ENCODE peak calls at places on chromosomes 1 and 21, in ten cellular contexts. One of them, this sample, is unnamed.

GRCh38 chr21:38520511-38520910 is 22.2 kb upstream of the ERG start:
- DNase-seq in lung: no peak
- DNase-seq in cardiac muscle cell: no peak
- DNase-seq in small intestine: no peak
- DNase-seq in effector memory CD4-positive, alpha-beta T cell: no peak
- DNase-seq in HL-60: no peak
- DNase-seq in spleen: no peak
- DNase-seq in CD8-positive, alpha-beta memory T cell: no peak
- DNase-seq in choroid plexus epithelial cell: no peak
- DNase-seq in ovary: no peak
- DNase-seq in this sample: no peak

GRCh38 chr1:47201179-47201578 is 11.3 kb upstream of the PDZK1IP1 start:
- DNase-seq in lung: no peak
- DNase-seq in cardiac muscle cell: peak
- DNase-seq in small intestine: no peak
- DNase-seq in effector memory CD4-positive, alpha-beta T cell: no peak
- DNase-seq in HL-60: no peak
- DNase-seq in spleen: no peak
- DNase-seq in CD8-positive, alpha-beta memory T cell: no peak
- DNase-seq in choroid plexus epithelial cell: peak
- DNase-seq in ovary: no peak
- DNase-seq in this sample: no peak

GRCh38 chr1:52567943-52568342 is 15.1 kb upstream of the TUT4 start:
- DNase-seq in lung: no peak
- DNase-seq in cardiac muscle cell: peak
- DNase-seq in small intestine: no peak
- DNase-seq in effector memory CD4-positive, alpha-beta T cell: no peak
- DNase-seq in HL-60: no peak
- DNase-seq in spleen: no peak
- DNase-seq in CD8-positive, alpha-beta memory T cell: no peak
- DNase-seq in choroid plexus epithelial cell: peak
- DNase-seq in ovary: no peak
- DNase-seq in this sample: no peak

GRCh38 chr1:32858791-32859190 is 11.9 kb downstream of the FNDC5 start:
- DNase-seq in lung: no peak
- DNase-seq in cardiac muscle cell: no peak
- DNase-seq in small intestine: no peak
- DNase-seq in effector memory CD4-positive, alpha-beta T cell: no peak
- DNase-seq in HL-60: no peak
- DNase-seq in spleen: no peak
- DNase-seq in CD8-positive, alpha-beta memory T cell: no peak
- DNase-seq in choroid plexus epithelial cell: no peak
- DNase-seq in ovary: no peak
- DNase-seq in this sample: no peak

GRCh38 chr1:113142791-113143190 is 69.8 kb downstream of the LRIG2 start:
- DNase-seq in lung: no peak
- DNase-seq in cardiac muscle cell: peak
- DNase-seq in small intestine: no peak
- DNase-seq in effector memory CD4-positive, alpha-beta T cell: no peak
- DNase-seq in HL-60: no peak
- DNase-seq in spleen: no peak
- DNase-seq in CD8-positive, alpha-beta memory T cell: no peak
- DNase-seq in choroid plexus epithelial cell: peak
- DNase-seq in ovary: no peak
- DNase-seq in this sample: no peak

GRCh38 chr1:170533331-170533730 is 1.4 kb downstream of the GORAB start:
- DNase-seq in lung: no peak
- DNase-seq in cardiac muscle cell: peak
- DNase-seq in small intestine: no peak
- DNase-seq in effector memory CD4-positive, alpha-beta T cell: no peak
- DNase-seq in HL-60: peak
- DNase-seq in spleen: no peak
- DNase-seq in CD8-positive, alpha-beta memory T cell: no peak
- DNase-seq in choroid plexus epithelial cell: peak
- DNase-seq in ovary: no peak
- DNase-seq in this sample: no peak

GRCh38 chr21:34844033-34844923 is 175.5 kb downstream of the CLIC6 start:
- DNase-seq in lung: no peak
- DNase-seq in cardiac muscle cell: peak
- DNase-seq in small intestine: no peak
- DNase-seq in effector memory CD4-positive, alpha-beta T cell: no peak
- DNase-seq in HL-60: no peak
- DNase-seq in spleen: no peak
- DNase-seq in CD8-positive, alpha-beta memory T cell: no peak
- DNase-seq in choroid plexus epithelial cell: peak
- DNase-seq in ovary: peak
- DNase-seq in this sample: peak

GRCh38 chr1:9126511-9126910 is 2.4 kb downstream of the GPR157 start:
- DNase-seq in lung: no peak
- DNase-seq in cardiac muscle cell: no peak
- DNase-seq in small intestine: peak
- DNase-seq in effector memory CD4-positive, alpha-beta T cell: no peak
- DNase-seq in HL-60: no peak
- DNase-seq in spleen: no peak
- DNase-seq in CD8-positive, alpha-beta memory T cell: no peak
- DNase-seq in choroid plexus epithelial cell: no peak
- DNase-seq in ovary: no peak
- DNase-seq in this sample: no peak

GRCh38 chr1:223364685-223365382 is 858 bp upstream of the SUSD4 start:
- DNase-seq in lung: no peak
- DNase-seq in cardiac muscle cell: no peak
- DNase-seq in small intestine: no peak
- DNase-seq in effector memory CD4-positive, alpha-beta T cell: peak
- DNase-seq in HL-60: no peak
- DNase-seq in spleen: no peak
- DNase-seq in CD8-positive, alpha-beta memory T cell: peak
- DNase-seq in choroid plexus epithelial cell: no peak
- DNase-seq in ovary: peak
- DNase-seq in this sample: peak

GRCh38 chr1:87787551-87787950 is 458.9 kb downstream of the LMO4 start:
- DNase-seq in lung: no peak
- DNase-seq in cardiac muscle cell: no peak
- DNase-seq in small intestine: no peak
- DNase-seq in effector memory CD4-positive, alpha-beta T cell: no peak
- DNase-seq in HL-60: no peak
- DNase-seq in spleen: no peak
- DNase-seq in CD8-positive, alpha-beta memory T cell: no peak
- DNase-seq in choroid plexus epithelial cell: peak
- DNase-seq in ovary: no peak
- DNase-seq in this sample: no peak

GRCh38 chr1:150210741-150211140 is 25.2 kb downstream of the ANP32E start:
- DNase-seq in lung: no peak
- DNase-seq in cardiac muscle cell: no peak
- DNase-seq in small intestine: no peak
- DNase-seq in effector memory CD4-positive, alpha-beta T cell: no peak
- DNase-seq in HL-60: no peak
- DNase-seq in spleen: no peak
- DNase-seq in CD8-positive, alpha-beta memory T cell: no peak
- DNase-seq in choroid plexus epithelial cell: no peak
- DNase-seq in ovary: no peak
- DNase-seq in this sample: no peak

GRCh38 chr21:22342855-22343254 is 1344.6 kb downstream of the NCAM2 start:
- DNase-seq in lung: no peak
- DNase-seq in cardiac muscle cell: no peak
- DNase-seq in small intestine: no peak
- DNase-seq in effector memory CD4-positive, alpha-beta T cell: no peak
- DNase-seq in HL-60: no peak
- DNase-seq in spleen: no peak
- DNase-seq in CD8-positive, alpha-beta memory T cell: no peak
- DNase-seq in choroid plexus epithelial cell: peak
- DNase-seq in ovary: no peak
- DNase-seq in this sample: peak

GRCh38 chr1:41048540-41048939 is 27.0 kb upstream of the SLFNL1 start:
- DNase-seq in lung: no peak
- DNase-seq in cardiac muscle cell: no peak
- DNase-seq in small intestine: no peak
- DNase-seq in effector memory CD4-positive, alpha-beta T cell: no peak
- DNase-seq in HL-60: no peak
- DNase-seq in spleen: no peak
- DNase-seq in CD8-positive, alpha-beta memory T cell: no peak
- DNase-seq in choroid plexus epithelial cell: no peak
- DNase-seq in ovary: no peak
- DNase-seq in this sample: no peak

DNA sequence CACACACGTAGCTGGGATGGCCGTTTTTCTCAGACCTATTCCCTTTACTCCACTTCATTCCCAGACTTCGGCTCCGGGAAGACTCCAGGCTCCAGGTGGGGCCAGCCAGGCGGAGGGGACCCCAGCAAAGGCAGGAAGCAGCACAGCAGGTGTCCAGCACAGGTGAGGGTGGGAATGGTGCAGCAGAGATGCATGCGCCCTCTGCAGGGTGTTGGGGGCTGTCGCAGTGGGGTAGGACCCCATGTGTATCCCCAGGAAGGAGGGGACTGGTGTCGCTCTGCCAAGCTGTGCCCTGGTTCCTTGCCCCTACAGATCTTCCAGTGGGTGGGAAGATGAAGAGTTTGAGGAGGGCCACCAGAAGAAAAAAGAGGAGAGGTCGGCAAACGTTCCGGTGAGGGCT is 5.3 kb downstream of the TTC24 start:
- DNase-seq in lung: no peak
- DNase-seq in cardiac muscle cell: no peak
- DNase-seq in small intestine: no peak
- DNase-seq in effector memory CD4-positive, alpha-beta T cell: no peak
- DNase-seq in HL-60: no peak
- DNase-seq in spleen: no peak
- DNase-seq in CD8-positive, alpha-beta memory T cell: no peak
- DNase-seq in choroid plexus epithelial cell: no peak
- DNase-seq in ovary: no peak
- DNase-seq in this sample: no peak
- H3K4me3 ChIP-seq in lung: no peak
- H3K4me3 ChIP-seq in cardiac muscle cell: no peak
- H3K4me3 ChIP-seq in small intestine: no peak
- H3K4me3 ChIP-seq in effector memory CD4-positive, alpha-beta T cell: no peak
- H3K4me3 ChIP-seq in HL-60: no peak
- H3K4me3 ChIP-seq in spleen: no peak
- H3K4me3 ChIP-seq in CD8-positive, alpha-beta memory T cell: no peak
- H3K4me3 ChIP-seq in choroid plexus epithelial cell: no peak
- H3K4me3 ChIP-seq in ovary: no peak
- H3K4me3 ChIP-seq in this sample: no peak

GRCh38 chr1:168957818-168958217 is 148.7 kb upstream of the ATP1B1 start:
- DNase-seq in lung: no peak
- DNase-seq in cardiac muscle cell: no peak
- DNase-seq in small intestine: no peak
- DNase-seq in effector memory CD4-positive, alpha-beta T cell: no peak
- DNase-seq in HL-60: no peak
- DNase-seq in spleen: no peak
- DNase-seq in CD8-positive, alpha-beta memory T cell: no peak
- DNase-seq in choroid plexus epithelial cell: peak
- DNase-seq in ovary: no peak
- DNase-seq in this sample: no peak
- H3K4me3 ChIP-seq in lung: no peak
- H3K4me3 ChIP-seq in cardiac muscle cell: no peak
- H3K4me3 ChIP-seq in small intestine: no peak
- H3K4me3 ChIP-seq in effector memory CD4-positive, alpha-beta T cell: no peak
- H3K4me3 ChIP-seq in HL-60: no peak
- H3K4me3 ChIP-seq in spleen: no peak
- H3K4me3 ChIP-seq in CD8-positive, alpha-beta memory T cell: no peak
- H3K4me3 ChIP-seq in choroid plexus epithelial cell: no peak
- H3K4me3 ChIP-seq in ovary: no peak
- H3K4me3 ChIP-seq in this sample: no peak

GRCh38 chr1:21732664-21733063 is 50.3 kb downstream of the USP48 start:
- DNase-seq in lung: no peak
- DNase-seq in cardiac muscle cell: no peak
- DNase-seq in small intestine: no peak
- DNase-seq in effector memory CD4-positive, alpha-beta T cell: no peak
- DNase-seq in HL-60: no peak
- DNase-seq in spleen: no peak
- DNase-seq in CD8-positive, alpha-beta memory T cell: no peak
- DNase-seq in choroid plexus epithelial cell: no peak
- DNase-seq in ovary: no peak
- DNase-seq in this sample: no peak
- H3K4me3 ChIP-seq in lung: no peak
- H3K4me3 ChIP-seq in cardiac muscle cell: no peak
- H3K4me3 ChIP-seq in small intestine: no peak
- H3K4me3 ChIP-seq in effector memory CD4-positive, alpha-beta T cell: no peak
- H3K4me3 ChIP-seq in HL-60: no peak
- H3K4me3 ChIP-seq in spleen: no peak
- H3K4me3 ChIP-seq in CD8-positive, alpha-beta memory T cell: no peak
- H3K4me3 ChIP-seq in choroid plexus epithelial cell: no peak
- H3K4me3 ChIP-seq in ovary: no peak
- H3K4me3 ChIP-seq in this sample: no peak

GRCh38 chr1:166164995-166165660 is 1.7 kb downstream of the FAM78B start:
- DNase-seq in lung: no peak
- DNase-seq in cardiac muscle cell: peak
- DNase-seq in small intestine: peak
- DNase-seq in effector memory CD4-positive, alpha-beta T cell: no peak
- DNase-seq in HL-60: peak
- DNase-seq in spleen: peak
- DNase-seq in CD8-positive, alpha-beta memory T cell: no peak
- DNase-seq in choroid plexus epithelial cell: peak
- DNase-seq in ovary: peak
- DNase-seq in this sample: peak
- H3K4me3 ChIP-seq in lung: no peak
- H3K4me3 ChIP-seq in cardiac muscle cell: no peak
- H3K4me3 ChIP-seq in small intestine: peak
- H3K4me3 ChIP-seq in effector memory CD4-positive, alpha-beta T cell: peak
- H3K4me3 ChIP-seq in HL-60: no peak
- H3K4me3 ChIP-seq in spleen: peak
- H3K4me3 ChIP-seq in CD8-positive, alpha-beta memory T cell: no peak
- H3K4me3 ChIP-seq in choroid plexus epithelial cell: no peak
- H3K4me3 ChIP-seq in ovary: peak
- H3K4me3 ChIP-seq in this sample: peak

DNA sequence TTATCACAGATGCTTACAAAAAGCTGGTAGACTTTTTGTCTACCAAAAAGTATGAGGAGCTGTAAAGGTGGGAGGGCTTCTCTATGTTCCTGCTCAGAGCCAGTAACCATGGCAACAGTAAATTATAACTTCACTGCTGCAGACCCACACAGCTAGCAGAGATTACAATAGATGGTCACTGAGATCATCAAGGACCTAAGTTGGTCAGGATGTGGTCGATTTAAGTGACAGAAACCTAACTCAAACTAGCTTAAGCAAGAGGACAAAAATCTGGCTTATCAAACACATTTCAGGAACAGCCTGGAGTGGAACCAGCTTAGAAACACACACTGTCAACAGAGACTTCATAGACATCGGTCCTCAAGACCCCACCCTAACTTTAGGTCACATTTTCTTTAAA is 113.4 kb upstream of the ATP1A1 start:
- DNase-seq in lung: no peak
- DNase-seq in cardiac muscle cell: no peak
- DNase-seq in small intestine: no peak
- DNase-seq in effector memory CD4-positive, alpha-beta T cell: no peak
- DNase-seq in HL-60: no peak
- DNase-seq in spleen: no peak
- DNase-seq in CD8-positive, alpha-beta memory T cell: no peak
- DNase-seq in choroid plexus epithelial cell: no peak
- DNase-seq in ovary: no peak
- DNase-seq in this sample: no peak
- H3K4me3 ChIP-seq in lung: no peak
- H3K4me3 ChIP-seq in cardiac muscle cell: no peak
- H3K4me3 ChIP-seq in small intestine: no peak
- H3K4me3 ChIP-seq in effector memory CD4-positive, alpha-beta T cell: no peak
- H3K4me3 ChIP-seq in HL-60: no peak
- H3K4me3 ChIP-seq in spleen: no peak
- H3K4me3 ChIP-seq in CD8-positive, alpha-beta memory T cell: no peak
- H3K4me3 ChIP-seq in choroid plexus epithelial cell: no peak
- H3K4me3 ChIP-seq in ovary: no peak
- H3K4me3 ChIP-seq in this sample: no peak

This sample was measured in body of pancreas.